ENCODE peak calls at places on chromosomes 4 and X, in five cellular contexts. T is astrocyte, Q is bronchial epithelial cell, Y is uterus, P is fibroblast of mammary gland. H is an unnamed sample.

GRCh38 chr4:36054750-36055467 is 189.4 kb downstream of the ARAP2 start:
- DNase-seq in T (peak), Q (no peak), Y (no peak), P (no peak), H (no peak)

GRCh38 chrX:39550795-39551361 is 546.9 kb downstream of the BCOR start:
- DNase-seq in T (no peak), Q (no peak), Y (no peak), P (no peak), H (no peak)

GRCh38 chr4:147198411-147199051 is 252.9 kb upstream of the TTC29 start:
- DNase-seq in T (peak), P (no peak), Y (no peak), Q (no peak), H (peak)

GRCh38 chr4:172083236-172083635 is 270.0 kb downstream of the GALNTL6 start:
- DNase-seq in P (no peak), Y (no peak), T (no peak), Q (no peak), H (no peak)

GRCh38 chrX:9311411-9312160 is 153.3 kb upstream of the TBL1X start:
- DNase-seq in Y (no peak), Q (no peak), T (peak), P (peak), H (no peak)

GRCh38 chrX:110417128-110417527 is 58.5 kb downstream of the RTL9 start:
- DNase-seq in P (no peak), Y (no peak), Q (no peak), T (no peak), H (no peak)

GRCh38 chrX:80223922-80224579 is 196.2 kb upstream of the TENT5D start:
- DNase-seq in T (no peak), Y (no peak), P (no peak), Q (no peak), H (no peak)

GRCh38 chrX:65677954-65678469 is 10.6 kb downstream of the MSN start:
- DNase-seq in P (peak), Q (peak), Y (peak), T (peak), H (no peak)

GRCh38 chr4:152729466-152729865 is 49.7 kb upstream of the TMEM154 start:
- DNase-seq in Q (peak), Y (no peak), P (peak), T (peak), H (no peak)

GRCh38 chr4:13559414-13559813 is 15.1 kb upstream of the NKX3-2 start:
- DNase-seq in P (peak), T (peak), Q (peak), Y (no peak), H (no peak)

GRCh38 chr4:6222761-6223292 is 22.5 kb upstream of the JAKMIP1 start:
- DNase-seq in Q (no peak), P (peak), Y (no peak), T (no peak), H (no peak)

GRCh38 chrX:20320461-20321159 is 53.9 kb upstream of the RPS6KA3 start:
- DNase-seq in P (no peak), Y (no peak), Q (no peak), T (no peak), H (no peak)

GRCh38 chr4:167290684-167291083 is 56.4 kb upstream of the SPOCK3 start:
- DNase-seq in P (peak), Y (no peak), T (peak), Q (peak), H (no peak)

GRCh38 chr4:7970031-7970946 is 30.6 kb upstream of the AFAP1 start:
- DNase-seq in Q (peak), Y (no peak), P (no peak), T (peak), H (peak)

GRCh38 chr4:8297691-8298485 is 28.3 kb downstream of the HTRA3 start:
- DNase-seq in Y (peak), P (no peak), T (no peak), Q (no peak), H (no peak)

GRCh38 chrX:49176421-49177326 is 5.0 kb downstream of the PLP2 start:
- DNase-seq in Q (peak), P (no peak), Y (no peak), T (no peak), H (no peak)

GRCh38 chr4:185134176-185134869 is 8.7 kb upstream of the SLC25A4 start:
- DNase-seq in Q (peak), Y (no peak), T (peak), P (peak), H (no peak)

GRCh38 chr4:26238782-26239647 is 81.8 kb upstream of the RBPJ start:
- DNase-seq in P (peak), Y (no peak), Q (no peak), T (peak), H (peak)

GRCh38 chr4:8387194-8387593 is 53.3 kb downstream of the ACOX3 start:
- DNase-seq in Q (no peak), P (no peak), Y (no peak), T (no peak), H (no peak)

GRCh38 chrX:20026278-20026677 is 35.4 kb upstream of the BCLAF3 start:
- DNase-seq in P (peak), Q (peak), Y (no peak), T (peak), H (no peak)

DNA sequence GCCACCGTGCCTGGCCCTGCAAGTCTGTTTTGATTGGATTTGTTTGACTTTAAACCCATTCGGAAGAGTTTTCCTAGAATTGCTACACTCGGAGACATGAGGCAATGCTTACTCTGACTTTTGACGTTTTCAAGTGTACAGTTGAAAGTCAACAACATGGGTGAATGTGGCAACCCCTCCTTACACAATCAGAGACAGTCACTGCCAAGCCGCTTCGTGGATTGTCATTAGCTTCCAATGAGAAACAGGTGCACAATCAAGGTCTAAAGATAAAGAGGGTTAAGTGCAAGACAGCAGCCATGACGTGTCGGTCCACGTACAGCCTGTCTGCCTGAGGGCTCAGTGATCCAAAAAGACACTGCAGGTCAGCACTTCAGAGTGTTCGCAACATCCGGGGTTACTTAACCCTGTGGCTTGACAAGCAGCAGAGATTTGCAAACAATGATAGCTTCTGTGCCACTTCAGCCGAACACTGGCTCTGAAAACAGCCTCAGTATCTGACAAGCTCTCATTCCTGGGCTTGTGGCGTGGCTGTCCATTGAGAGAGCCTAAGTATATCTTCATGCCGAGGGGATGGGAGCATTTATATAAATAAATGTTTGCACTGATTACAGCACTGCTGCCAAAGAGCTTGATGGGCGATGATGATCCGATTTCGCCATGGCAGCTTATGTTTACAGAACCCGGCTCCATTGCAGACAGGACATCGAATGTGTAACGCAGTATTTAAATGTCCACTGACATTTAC is 180.0 kb downstream of the DHRSX start:
- DNase-seq in Y (no peak), T (no peak), P (peak), Q (peak), H (peak)
- H3K4me3 ChIP-seq in Y (no peak), T (no peak), P (no peak), Q (no peak), H (no peak)

DNA sequence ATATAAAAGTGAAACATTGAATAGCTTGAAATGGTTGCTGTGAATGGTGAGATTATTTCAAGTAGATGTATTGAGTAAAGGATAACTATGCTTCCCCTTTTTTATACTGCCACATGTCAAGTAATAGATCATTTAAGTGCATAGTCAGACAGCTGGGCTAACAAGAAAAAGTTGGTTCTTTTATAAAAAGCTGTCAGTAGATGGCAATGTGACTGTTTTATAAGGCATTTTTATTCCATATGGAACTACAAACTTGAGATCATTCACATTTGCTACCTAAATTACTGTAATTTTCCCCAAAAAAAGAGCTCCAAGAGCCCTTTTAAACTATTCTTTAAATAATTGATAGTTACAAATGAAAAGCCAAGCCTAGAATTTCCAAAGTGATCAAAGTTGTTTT is 831.0 kb downstream of the C4orf33 start:
- DNase-seq in P (peak), Y (no peak), Q (no peak), T (no peak), H (no peak)
- TF ChIP-seq CTCF in P (peak), Y (no peak), Q (no peak), T (no peak), H (peak)

GRCh38 chrX:150363561-150364346 is 637 bp downstream of the MAMLD1 start:
- DNase-seq in T (no peak), P (peak), Y (peak), Q (no peak), H (no peak)

GRCh38 chrX:150365051-150365952 is 2.2 kb downstream of the MAMLD1 start:
- DNase-seq in T (peak), Y (peak), P (peak), Q (no peak), H (no peak)

GRCh38 chrX:150365953-150366911 is 3.1 kb downstream of the MAMLD1 start:
- DNase-seq in Q (no peak), P (peak), T (peak), Y (peak), H (no peak)

GRCh38 chrX:150362599-150363481 is at the start of gene MAMLD1:
- DNase-seq in P (peak), T (peak), Y (peak), Q (peak), H (no peak)

DNA sequence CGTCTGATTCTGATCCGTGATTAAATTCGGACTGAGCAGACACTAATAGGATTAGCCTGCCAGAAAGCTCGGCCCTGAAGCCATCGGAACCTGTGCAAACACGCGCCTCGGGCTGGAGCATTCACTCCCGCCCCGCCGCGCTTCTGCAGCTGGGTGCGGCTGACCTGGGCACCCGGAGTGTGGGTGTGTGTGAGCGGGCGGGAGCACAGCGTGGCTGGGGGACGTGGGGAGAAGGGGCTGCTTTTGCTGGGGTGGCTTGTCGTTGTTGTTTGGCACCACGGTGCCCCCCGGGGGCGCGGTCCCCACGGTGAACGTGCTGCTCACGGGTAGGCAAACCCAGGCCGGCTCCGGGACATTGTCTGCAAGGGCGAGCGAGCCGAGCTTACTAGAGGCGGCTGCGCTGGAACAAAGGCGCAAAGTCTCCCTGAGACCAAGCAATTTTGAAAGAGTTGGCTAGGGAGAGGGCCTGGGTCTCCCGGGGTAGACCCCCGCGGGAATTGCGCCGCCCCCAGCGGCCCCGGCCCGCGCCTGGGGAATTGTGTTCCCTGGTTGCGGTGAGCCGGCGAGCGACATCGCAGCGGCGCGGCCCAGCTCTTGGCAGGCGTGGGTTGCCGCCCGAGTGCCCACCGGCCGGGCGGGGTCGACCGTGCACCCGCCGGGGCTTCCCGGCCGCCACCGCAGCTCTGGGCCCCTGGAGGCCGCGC is 1.4 kb downstream of the MAMLD1 start:
- DNase-seq in T (no peak), P (no peak), Y (no peak), Q (no peak), H (no peak)
- H3K4me3 ChIP-seq in T (peak), P (peak), Y (peak), Q (peak), H (peak)

DNA sequence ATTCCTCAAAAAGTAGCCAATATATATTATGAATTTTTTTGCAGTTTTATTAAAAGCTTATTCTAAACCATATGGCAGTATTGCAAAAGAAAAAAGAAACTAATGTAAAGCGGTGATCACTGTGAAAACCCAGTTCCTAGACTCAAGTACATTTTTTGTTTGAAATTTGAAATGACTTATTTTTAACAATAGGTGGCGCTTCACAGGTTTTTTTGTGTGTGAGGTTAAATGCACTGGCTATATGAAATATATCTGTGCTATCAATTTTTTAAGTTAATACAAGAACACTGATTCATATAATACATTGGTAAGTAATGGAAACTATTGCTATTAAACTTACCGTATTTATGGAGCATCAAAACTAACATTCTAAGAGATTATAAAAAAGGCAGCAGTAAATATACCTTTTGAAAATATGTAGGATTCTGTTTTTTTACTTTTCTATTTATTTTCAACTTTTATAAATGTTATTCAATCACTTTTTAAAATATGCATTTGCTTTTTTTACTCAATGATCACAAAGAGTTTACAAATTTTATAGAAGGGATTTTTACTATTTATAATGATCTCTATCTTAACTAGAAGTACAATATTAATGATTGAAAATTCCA is 5.6 kb upstream of the SPRY1 start:
- DNase-seq in Y (no peak), P (peak), T (no peak), Q (peak), H (no peak)
- TF ChIP-seq CTCF in Y (peak), P (peak), T (peak), Q (peak), H (peak)

H was measured in retinal pigment epithelial cell.